ENCODE peak calls at places on chromosomes 11 and 22, in eight cellular contexts. K is T-cell, C is pancreas, D is non-pigmented ciliary epithelial cell, O is choroid plexus epithelial cell, S is NCI-H460, P is nucleus accumbens, H is PC-3. J is an unnamed sample.
A peak's percentile ranks its signal among the peaks of the same experiment; 100 is the strongest.

GRCh38 chr11:86152006-86152862 is 83.3 kb upstream of the PICALM start:
- DNase-seq in K (no peak), C (no peak), D (no peak), O (no peak), S (no peak), P (peak; percentile 80), H (peak; percentile 22), J (no peak)

GRCh38 chr11:76139317-76139716 is 67.0 kb downstream of the WNT11 start:
- DNase-seq in K (no peak), C (no peak), D (no peak), O (no peak), S (no peak), P (no peak), H (no peak), J (no peak)

GRCh38 chr11:16381177-16381576 is 24.8 kb upstream of the SOX6 start:
- DNase-seq in K (no peak), C (no peak), D (no peak), O (no peak), S (no peak), P (no peak), H (no peak), J (no peak)

GRCh38 chr22:27745154-27745553 is 56.4 kb downstream of the MN1 start:
- DNase-seq in K (no peak), C (no peak), D (no peak), O (no peak), S (no peak), P (no peak), H (no peak), J (no peak)

GRCh38 chr11:126833020-126833419 is 167.6 kb downstream of the KIRREL3 start:
- DNase-seq in K (no peak), C (no peak), D (no peak), O (no peak), S (no peak), P (no peak), H (no peak), J (no peak)

GRCh38 chr22:22666307-22667091 is 22.1 kb downstream of the GGTLC2 start:
- DNase-seq in K (no peak), C (peak; percentile 67), D (no peak), O (peak; percentile 65), S (no peak), P (no peak), H (peak; percentile 65), J (peak; percentile 44)

GRCh38 chr11:1305558-1306056 is 3.8 kb downstream of the TOLLIP start:
- DNase-seq in K (no peak), C (peak; percentile 57), D (no peak), O (no peak), S (no peak), P (no peak), H (no peak), J (peak; percentile 10)

GRCh38 chr22:29215012-29215860 is 9.5 kb downstream of the EMID1 start:
- DNase-seq in K (no peak), C (no peak), D (no peak), O (no peak), S (no peak), P (no peak), H (no peak), J (no peak)

GRCh38 chr22:23786752-23787599 is at the start of gene SMARCB1:
- DNase-seq in K (peak; percentile 85), C (peak; percentile 96), D (peak; percentile 47), O (peak; percentile 88), S (peak; percentile 63), P (peak; percentile 79), H (peak; percentile 84), J (peak; percentile 91)

GRCh38 chr22:21652547-21653545 is 10.7 kb downstream of the SDF2L1 start:
- DNase-seq in K (no peak), C (no peak), D (no peak), O (no peak), S (no peak), P (no peak), H (no peak), J (no peak)

GRCh38 chr11:118435893-118436624 is at the start of gene KMT2A:
- DNase-seq in K (peak; percentile 89), C (peak; percentile 99), D (peak; percentile 73), O (peak; percentile 98), S (peak; percentile 90), P (peak; percentile 97), H (peak; percentile 99), J (peak; percentile 98)

GRCh38 chr11:127485541-127485940 is 485.0 kb upstream of the KIRREL3 start:
- DNase-seq in K (no peak), C (no peak), D (peak; percentile 13), O (peak; percentile 3), S (no peak), P (no peak), H (peak; percentile 46), J (no peak)

GRCh38 chr22:47933891-47934290 is 1171.4 kb downstream of the TBC1D22A start:
- DNase-seq in K (no peak), C (no peak), D (no peak), O (no peak), S (no peak), P (no peak), H (no peak), J (no peak)

GRCh38 chr11:79331251-79331901 is 109.5 kb downstream of the TENM4 start:
- DNase-seq in K (no peak), C (no peak), D (no peak), O (no peak), S (no peak), P (no peak), H (no peak), J (no peak)

GRCh38 chr11:73164803-73165542 is 22.9 kb upstream of the FCHSD2 start:
- DNase-seq in K (no peak), C (no peak), D (no peak), O (no peak), S (no peak), P (no peak), H (no peak), J (no peak)

GRCh38 chr22:38190581-38190980 is 9.0 kb upstream of the PLA2G6 start:
- DNase-seq in K (no peak), C (no peak), D (no peak), O (no peak), S (no peak), P (no peak), H (no peak), J (no peak)

GRCh38 chr11:8389034-8389996 is 125.6 kb upstream of the LMO1 start:
- DNase-seq in K (no peak), C (no peak), D (no peak), O (peak; percentile 24), S (no peak), P (peak; percentile 30), H (no peak), J (peak; percentile 29)